ENCODE peak calls at places on chromosomes 2 and 18, in seven cellular contexts. U, Z, S, W, D, V and F are unnamed samples.

GRCh38 chr2:86631846-86632485 is 8.3 kb upstream of the RNF103 start:
- DNase-seq in D (peak), S (peak), W (no peak), V (no peak), Z (no peak), U (no peak), F (no peak)

GRCh38 chr18:25253136-25253535 is 98.8 kb downstream of the ZNF521 start:
- DNase-seq in U (no peak), S (no peak), Z (no peak), V (no peak), W (no peak), D (no peak), F (no peak)

GRCh38 chr2:171966268-171966667 is 33.5 kb upstream of the METAP1D start:
- DNase-seq in U (no peak), Z (no peak), S (no peak), W (no peak), D (no peak), V (no peak), F (no peak)

GRCh38 chr2:30206461-30207430 is 24.6 kb upstream of the LBH start:
- DNase-seq in V (no peak), U (no peak), W (no peak), Z (no peak), D (peak), S (no peak), F (no peak)

GRCh38 chr2:159152119-159152778 is 134.3 kb downstream of the WDSUB1 start:
- DNase-seq in U (no peak), V (no peak), D (no peak), Z (no peak), S (no peak), W (no peak), F (no peak)

GRCh38 chr18:54742654-54743053 is 85.6 kb upstream of the RAB27B start:
- DNase-seq in S (no peak), V (no peak), Z (peak), W (no peak), D (no peak), U (peak), F (no peak)

GRCh38 chr2:235940330-235940729 is 227.9 kb downstream of the GBX2 start:
- DNase-seq in S (peak), Z (peak), D (peak), W (no peak), U (peak), V (no peak), F (no peak)

GRCh38 chr18:42187611-42188378 is 232.8 kb downstream of the PIK3C3 start:
- DNase-seq in Z (no peak), D (no peak), V (no peak), U (no peak), S (no peak), W (no peak), F (no peak)

GRCh38 chr2:235139956-235140800 is 188.4 kb downstream of the SH3BP4 start:
- DNase-seq in V (peak), W (no peak), D (no peak), S (no peak), U (no peak), Z (no peak), F (no peak)

GRCh38 chr18:42649636-42650035 is 465.8 kb downstream of the RIT2 start:
- DNase-seq in Z (no peak), S (no peak), V (no peak), D (no peak), W (no peak), U (no peak), F (no peak)

GRCh38 chr2:140288726-140289125 is 1508.5 kb upstream of the NXPH2 start:
- DNase-seq in S (no peak), D (no peak), U (no peak), V (no peak), Z (no peak), W (no peak), F (no peak)

GRCh38 chr2:140288213-140288612 is 1508.0 kb upstream of the NXPH2 start:
- DNase-seq in V (no peak), W (no peak), S (no peak), D (no peak), U (no peak), Z (no peak), F (no peak)

DNA sequence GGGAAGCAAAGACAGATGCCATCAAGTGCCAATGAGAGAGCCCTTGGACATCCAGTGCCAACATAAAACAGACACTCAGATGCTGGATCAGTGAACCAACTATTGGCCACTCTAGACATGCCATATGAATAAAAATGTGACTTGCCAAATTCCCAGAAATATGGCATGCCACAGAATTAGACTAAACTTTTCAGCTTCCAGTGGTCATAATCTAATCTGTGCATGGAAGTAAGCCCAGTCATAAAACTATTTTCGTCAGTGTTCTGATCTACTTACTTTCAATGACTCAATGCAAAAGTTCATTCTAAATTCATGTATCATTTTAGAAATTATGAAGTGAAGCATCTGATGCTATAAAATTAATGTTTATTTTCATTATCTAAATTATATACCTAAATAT is 1506.2 kb upstream of the NXPH2 start:
- DNase-seq in W (no peak), S (no peak), Z (no peak), U (no peak), D (no peak), V (no peak), F (no peak)
- H3K23ac ChIP-seq in W (no peak), S (no peak), Z (no peak), U (no peak), D (no peak), V (no peak), F (no peak)

GRCh38 chr2:217364224-217364623 is 504.4 kb upstream of the TNP1 start:
- DNase-seq in Z (no peak), D (no peak), W (no peak), S (no peak), U (no peak), V (no peak), F (no peak)
- H3K23ac ChIP-seq in Z (no peak), D (no peak), W (no peak), S (no peak), U (no peak), V (no peak), F (no peak)

DNA sequence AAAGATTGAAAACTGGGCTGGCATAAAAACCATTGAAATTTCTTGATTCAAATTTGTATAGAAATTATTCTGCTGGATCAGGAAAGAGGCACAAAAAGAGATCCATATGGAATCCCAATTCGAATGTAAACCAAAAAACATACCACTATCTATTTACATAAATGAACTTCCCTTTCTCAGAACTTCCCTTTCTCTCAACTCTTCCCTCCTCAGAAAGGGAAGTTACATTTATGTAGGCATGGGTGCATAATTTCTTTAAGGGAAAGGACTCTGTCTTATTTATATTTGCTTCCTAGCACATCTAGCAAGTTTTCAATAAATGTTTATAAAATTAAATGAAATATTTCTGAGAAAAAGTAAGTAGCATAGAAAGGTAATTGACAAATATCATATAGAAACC is 398.1 kb upstream of the ATP5MC3 start:
- DNase-seq in D (no peak), U (no peak), V (no peak), S (no peak), W (no peak), Z (no peak), F (no peak)
- H3K23ac ChIP-seq in D (no peak), U (no peak), V (no peak), S (no peak), W (no peak), Z (no peak), F (no peak)

GRCh38 chr2:224135881-224136280 is 96.8 kb upstream of the SERPINE2 start:
- DNase-seq in S (no peak), V (no peak), W (no peak), D (peak), U (no peak), Z (no peak), F (no peak)
- H3K23ac ChIP-seq in S (no peak), V (no peak), W (no peak), D (no peak), U (no peak), Z (no peak), F (no peak)

GRCh38 chr2:7930800-7931635 is 750.8 kb upstream of the ID2 start:
- DNase-seq in S (no peak), U (peak), D (no peak), W (no peak), Z (peak), V (no peak), F (no peak)
- H3K23ac ChIP-seq in S (no peak), U (no peak), D (no peak), W (no peak), Z (no peak), V (no peak), F (no peak)

DNA sequence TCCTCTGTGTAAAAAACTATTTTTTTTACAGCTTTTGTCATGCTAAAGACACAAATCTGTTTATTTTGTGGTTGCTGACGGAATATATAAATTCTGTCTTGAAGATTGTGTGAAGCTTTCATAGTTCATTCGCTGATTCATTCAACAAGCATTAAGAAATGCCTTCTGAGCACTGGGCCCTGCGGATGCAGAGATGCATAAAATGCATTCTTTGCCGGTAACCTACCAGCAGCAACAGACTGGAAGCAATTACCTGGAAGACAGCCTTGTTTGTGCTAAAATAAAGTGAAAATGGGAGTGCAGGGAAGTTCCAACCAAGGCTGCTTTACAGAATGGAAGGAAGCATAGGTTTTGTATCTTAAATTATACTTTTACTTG is 119.7 kb downstream of the PMAIP1 start:
- DNase-seq in D (peak), V (no peak), W (no peak), S (peak), Z (peak), U (peak), F (no peak)
- H3K23ac ChIP-seq in D (no peak), V (no peak), W (no peak), S (no peak), Z (no peak), U (no peak), F (no peak)

DNA sequence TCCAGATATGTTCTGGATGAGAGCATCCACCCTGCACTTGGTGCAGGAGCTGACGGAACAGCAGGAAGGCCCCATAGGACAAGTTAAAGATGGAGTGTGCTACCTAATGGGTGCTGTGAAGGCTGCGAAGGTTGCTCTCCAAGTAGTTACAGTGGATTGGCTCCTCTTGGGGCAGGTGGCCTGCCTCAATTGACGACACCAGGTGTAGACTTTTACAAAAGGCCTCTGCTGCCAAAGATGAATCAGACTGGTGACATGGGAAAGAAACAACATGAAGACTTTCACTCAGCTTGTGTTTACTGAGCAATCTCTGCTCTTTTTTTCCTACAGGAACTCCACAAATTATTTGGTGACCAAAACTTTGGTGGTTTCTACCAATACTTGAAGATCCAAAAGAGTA is 437.7 kb downstream of the PLCL1 start:
- DNase-seq in U (no peak), Z (no peak), W (no peak), D (no peak), V (no peak), S (no peak), F (no peak)
- H3K23ac ChIP-seq in U (no peak), Z (no peak), W (no peak), D (peak), V (no peak), S (no peak), F (no peak)

GRCh38 chr2:239830718-239831271 is 194.3 kb downstream of the NDUFA10 start:
- DNase-seq in U (no peak), W (peak), Z (no peak), D (no peak), V (peak), S (no peak), F (no peak)
- H3K23ac ChIP-seq in U (no peak), W (no peak), Z (no peak), D (no peak), V (no peak), S (no peak), F (no peak)

DNA sequence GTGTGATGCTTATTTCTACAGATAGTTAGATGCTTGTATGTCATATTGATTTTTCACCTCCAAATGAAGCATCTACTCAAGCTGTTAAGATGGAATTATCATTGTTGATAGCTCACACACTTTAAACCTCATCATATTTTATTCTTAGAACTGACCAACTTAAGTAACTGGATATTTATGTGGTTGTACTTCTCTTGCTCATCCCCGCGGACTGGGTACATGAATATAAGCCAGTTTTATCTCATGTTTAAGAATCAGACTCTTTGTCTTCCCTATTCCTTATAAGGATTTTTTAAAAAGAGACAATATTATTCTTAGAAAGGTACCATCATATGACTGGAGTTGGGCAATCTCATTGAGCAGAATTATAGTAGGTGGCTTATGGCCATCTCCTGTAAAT is 358.7 kb downstream of the DSC3 start:
- DNase-seq in V (no peak), W (no peak), Z (no peak), U (no peak), S (no peak), D (no peak), F (no peak)
- H3K23ac ChIP-seq in V (no peak), W (no peak), Z (no peak), U (no peak), S (no peak), D (no peak), F (no peak)

DNA sequence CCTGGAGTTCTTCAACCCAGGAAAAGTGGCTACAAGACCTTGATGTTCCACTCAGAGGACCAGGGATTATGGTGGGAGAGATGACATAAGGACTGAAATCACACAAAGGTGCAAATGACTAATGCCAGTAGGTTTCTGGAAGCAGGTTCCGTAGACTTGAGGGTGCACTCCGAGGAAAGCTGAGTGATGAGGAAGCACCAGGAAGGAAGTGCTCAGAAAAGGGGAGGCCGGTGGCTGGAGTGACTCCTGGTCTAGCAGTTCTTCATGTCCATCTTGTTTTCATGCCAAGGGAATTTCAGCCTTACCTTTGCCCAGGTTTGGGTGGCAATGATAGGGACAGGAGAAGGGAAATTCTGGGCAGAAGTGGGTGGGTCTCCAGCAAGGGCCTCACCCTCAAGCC is 74.5 kb downstream of the TMEM17 start:
- DNase-seq in W (no peak), D (no peak), U (no peak), S (no peak), V (no peak), Z (no peak), F (no peak)
- H3K23ac ChIP-seq in W (no peak), D (no peak), U (no peak), S (no peak), V (no peak), Z (no peak), F (no peak)